ENCODE peak calls at places on chromosomes 13 and 19, in seven cellular contexts. One of them, this sample, is unnamed.

GRCh38 chr13:85498774-85499173 is 300.4 kb downstream of the SLITRK6 start:
- DNase-seq in lung microvascular endothelial cell: no peak
- DNase-seq in heart right ventricle: no peak
- DNase-seq in activated T-cell treated with anti-CD3 and anti-CD28 coated beads, Interleukin-2, amount 50 U/mL, for 72 hours: no peak
- DNase-seq in stimulated activated CD8-positive, alpha-beta memory T cell treated with anti-CD3 and anti-CD28 coated beads, Interleukin-7, amount 100 ng/mL, for 48 hours: no peak
- DNase-seq in fibroblast of lung: no peak
- DNase-seq in stimulated activated CD4-positive, alpha-beta T cell treated with anti-CD3 and anti-CD28 coated beads, Interleukin-4, amount 100 ng/mL, for 4 hours: no peak
- DNase-seq in this sample: no peak

GRCh38 chr19:38683393-38684077 is 36.1 kb downstream of the ACTN4 start:
- DNase-seq in activated T-cell treated with anti-CD3 and anti-CD28 coated beads, Interleukin-2, amount 50 U/mL, for 72 hours: peak
- DNase-seq in lung microvascular endothelial cell: peak
- DNase-seq in fibroblast of lung: peak
- DNase-seq in stimulated activated CD4-positive, alpha-beta T cell treated with anti-CD3 and anti-CD28 coated beads, Interleukin-4, amount 100 ng/mL, for 4 hours: peak
- DNase-seq in stimulated activated CD8-positive, alpha-beta memory T cell treated with anti-CD3 and anti-CD28 coated beads, Interleukin-7, amount 100 ng/mL, for 48 hours: no peak
- DNase-seq in heart right ventricle: peak
- DNase-seq in this sample: no peak

GRCh38 chr13:55199132-55199531 is 1941.6 kb upstream of the PRR20A start:
- DNase-seq in stimulated activated CD4-positive, alpha-beta T cell treated with anti-CD3 and anti-CD28 coated beads, Interleukin-4, amount 100 ng/mL, for 4 hours: no peak
- DNase-seq in fibroblast of lung: no peak
- DNase-seq in activated T-cell treated with anti-CD3 and anti-CD28 coated beads, Interleukin-2, amount 50 U/mL, for 72 hours: no peak
- DNase-seq in lung microvascular endothelial cell: no peak
- DNase-seq in stimulated activated CD8-positive, alpha-beta memory T cell treated with anti-CD3 and anti-CD28 coated beads, Interleukin-7, amount 100 ng/mL, for 48 hours: no peak
- DNase-seq in heart right ventricle: no peak
- DNase-seq in this sample: no peak

GRCh38 chr19:19458110-19458816 is 52.8 kb downstream of the GATAD2A start:
- DNase-seq in heart right ventricle: no peak
- DNase-seq in stimulated activated CD8-positive, alpha-beta memory T cell treated with anti-CD3 and anti-CD28 coated beads, Interleukin-7, amount 100 ng/mL, for 48 hours: no peak
- DNase-seq in activated T-cell treated with anti-CD3 and anti-CD28 coated beads, Interleukin-2, amount 50 U/mL, for 72 hours: no peak
- DNase-seq in lung microvascular endothelial cell: no peak
- DNase-seq in stimulated activated CD4-positive, alpha-beta T cell treated with anti-CD3 and anti-CD28 coated beads, Interleukin-4, amount 100 ng/mL, for 4 hours: no peak
- DNase-seq in fibroblast of lung: no peak
- DNase-seq in this sample: no peak

GRCh38 chr13:100513987-100514670 is 74.5 kb downstream of the GGACT start:
- DNase-seq in heart right ventricle: no peak
- DNase-seq in activated T-cell treated with anti-CD3 and anti-CD28 coated beads, Interleukin-2, amount 50 U/mL, for 72 hours: no peak
- DNase-seq in stimulated activated CD8-positive, alpha-beta memory T cell treated with anti-CD3 and anti-CD28 coated beads, Interleukin-7, amount 100 ng/mL, for 48 hours: no peak
- DNase-seq in fibroblast of lung: peak
- DNase-seq in lung microvascular endothelial cell: no peak
- DNase-seq in stimulated activated CD4-positive, alpha-beta T cell treated with anti-CD3 and anti-CD28 coated beads, Interleukin-4, amount 100 ng/mL, for 4 hours: no peak
- DNase-seq in this sample: no peak

GRCh38 chr13:94608586-94608985 is 6.9 kb downstream of the GPR180 start:
- DNase-seq in stimulated activated CD4-positive, alpha-beta T cell treated with anti-CD3 and anti-CD28 coated beads, Interleukin-4, amount 100 ng/mL, for 4 hours: no peak
- DNase-seq in heart right ventricle: no peak
- DNase-seq in activated T-cell treated with anti-CD3 and anti-CD28 coated beads, Interleukin-2, amount 50 U/mL, for 72 hours: no peak
- DNase-seq in stimulated activated CD8-positive, alpha-beta memory T cell treated with anti-CD3 and anti-CD28 coated beads, Interleukin-7, amount 100 ng/mL, for 48 hours: no peak
- DNase-seq in fibroblast of lung: no peak
- DNase-seq in lung microvascular endothelial cell: no peak
- DNase-seq in this sample: no peak

GRCh38 chr13:33125821-33126570 is 109.8 kb downstream of the KL start:
- DNase-seq in heart right ventricle: peak
- DNase-seq in stimulated activated CD4-positive, alpha-beta T cell treated with anti-CD3 and anti-CD28 coated beads, Interleukin-4, amount 100 ng/mL, for 4 hours: no peak
- DNase-seq in lung microvascular endothelial cell: peak
- DNase-seq in fibroblast of lung: peak
- DNase-seq in activated T-cell treated with anti-CD3 and anti-CD28 coated beads, Interleukin-2, amount 50 U/mL, for 72 hours: no peak
- DNase-seq in stimulated activated CD8-positive, alpha-beta memory T cell treated with anti-CD3 and anti-CD28 coated beads, Interleukin-7, amount 100 ng/mL, for 48 hours: no peak
- DNase-seq in this sample: no peak

GRCh38 chr13:36029171-36029570 is 102.0 kb downstream of the DCLK1 start:
- DNase-seq in heart right ventricle: no peak
- DNase-seq in fibroblast of lung: peak
- DNase-seq in stimulated activated CD8-positive, alpha-beta memory T cell treated with anti-CD3 and anti-CD28 coated beads, Interleukin-7, amount 100 ng/mL, for 48 hours: no peak
- DNase-seq in stimulated activated CD4-positive, alpha-beta T cell treated with anti-CD3 and anti-CD28 coated beads, Interleukin-4, amount 100 ng/mL, for 4 hours: no peak
- DNase-seq in lung microvascular endothelial cell: no peak
- DNase-seq in activated T-cell treated with anti-CD3 and anti-CD28 coated beads, Interleukin-2, amount 50 U/mL, for 72 hours: no peak
- DNase-seq in this sample: no peak

GRCh38 chr13:74187564-74187963 is 53.4 kb upstream of the KLF12 start:
- DNase-seq in stimulated activated CD8-positive, alpha-beta memory T cell treated with anti-CD3 and anti-CD28 coated beads, Interleukin-7, amount 100 ng/mL, for 48 hours: no peak
- DNase-seq in activated T-cell treated with anti-CD3 and anti-CD28 coated beads, Interleukin-2, amount 50 U/mL, for 72 hours: no peak
- DNase-seq in heart right ventricle: no peak
- DNase-seq in lung microvascular endothelial cell: no peak
- DNase-seq in fibroblast of lung: peak
- DNase-seq in stimulated activated CD4-positive, alpha-beta T cell treated with anti-CD3 and anti-CD28 coated beads, Interleukin-4, amount 100 ng/mL, for 4 hours: no peak
- DNase-seq in this sample: no peak

GRCh38 chr19:17784201-17785008 is 10.5 kb upstream of the B3GNT3 start:
- DNase-seq in stimulated activated CD4-positive, alpha-beta T cell treated with anti-CD3 and anti-CD28 coated beads, Interleukin-4, amount 100 ng/mL, for 4 hours: peak
- DNase-seq in fibroblast of lung: peak
- DNase-seq in lung microvascular endothelial cell: peak
- DNase-seq in heart right ventricle: peak
- DNase-seq in activated T-cell treated with anti-CD3 and anti-CD28 coated beads, Interleukin-2, amount 50 U/mL, for 72 hours: peak
- DNase-seq in stimulated activated CD8-positive, alpha-beta memory T cell treated with anti-CD3 and anti-CD28 coated beads, Interleukin-7, amount 100 ng/mL, for 48 hours: no peak
- DNase-seq in this sample: peak

GRCh38 chr19:56201973-56202372 is at the start of gene ZSCAN5C:
- DNase-seq in heart right ventricle: no peak
- DNase-seq in stimulated activated CD8-positive, alpha-beta memory T cell treated with anti-CD3 and anti-CD28 coated beads, Interleukin-7, amount 100 ng/mL, for 48 hours: no peak
- DNase-seq in stimulated activated CD4-positive, alpha-beta T cell treated with anti-CD3 and anti-CD28 coated beads, Interleukin-4, amount 100 ng/mL, for 4 hours: no peak
- DNase-seq in fibroblast of lung: no peak
- DNase-seq in lung microvascular endothelial cell: no peak
- DNase-seq in activated T-cell treated with anti-CD3 and anti-CD28 coated beads, Interleukin-2, amount 50 U/mL, for 72 hours: no peak
- DNase-seq in this sample: no peak

GRCh38 chr19:35267818-35268545 is 780 bp upstream of the USF2 start:
- DNase-seq in heart right ventricle: peak
- DNase-seq in stimulated activated CD8-positive, alpha-beta memory T cell treated with anti-CD3 and anti-CD28 coated beads, Interleukin-7, amount 100 ng/mL, for 48 hours: peak
- DNase-seq in activated T-cell treated with anti-CD3 and anti-CD28 coated beads, Interleukin-2, amount 50 U/mL, for 72 hours: peak
- DNase-seq in fibroblast of lung: peak
- DNase-seq in stimulated activated CD4-positive, alpha-beta T cell treated with anti-CD3 and anti-CD28 coated beads, Interleukin-4, amount 100 ng/mL, for 4 hours: peak
- DNase-seq in lung microvascular endothelial cell: peak
- DNase-seq in this sample: no peak

GRCh38 chr19:46731584-46731983 is 14.3 kb upstream of the FKRP start:
- DNase-seq in stimulated activated CD8-positive, alpha-beta memory T cell treated with anti-CD3 and anti-CD28 coated beads, Interleukin-7, amount 100 ng/mL, for 48 hours: no peak
- DNase-seq in activated T-cell treated with anti-CD3 and anti-CD28 coated beads, Interleukin-2, amount 50 U/mL, for 72 hours: no peak
- DNase-seq in fibroblast of lung: no peak
- DNase-seq in stimulated activated CD4-positive, alpha-beta T cell treated with anti-CD3 and anti-CD28 coated beads, Interleukin-4, amount 100 ng/mL, for 4 hours: no peak
- DNase-seq in heart right ventricle: no peak
- DNase-seq in lung microvascular endothelial cell: no peak
- DNase-seq in this sample: no peak

GRCh38 chr13:26377038-26377437 is 123.1 kb downstream of the CDK8 start:
- DNase-seq in fibroblast of lung: no peak
- DNase-seq in lung microvascular endothelial cell: peak
- DNase-seq in activated T-cell treated with anti-CD3 and anti-CD28 coated beads, Interleukin-2, amount 50 U/mL, for 72 hours: peak
- DNase-seq in stimulated activated CD8-positive, alpha-beta memory T cell treated with anti-CD3 and anti-CD28 coated beads, Interleukin-7, amount 100 ng/mL, for 48 hours: no peak
- DNase-seq in stimulated activated CD4-positive, alpha-beta T cell treated with anti-CD3 and anti-CD28 coated beads, Interleukin-4, amount 100 ng/mL, for 4 hours: no peak
- DNase-seq in heart right ventricle: no peak
- DNase-seq in this sample: no peak

GRCh38 chr19:3585301-3586123 is at the start of gene GIPC3:
- DNase-seq in heart right ventricle: no peak
- DNase-seq in fibroblast of lung: no peak
- DNase-seq in activated T-cell treated with anti-CD3 and anti-CD28 coated beads, Interleukin-2, amount 50 U/mL, for 72 hours: peak
- DNase-seq in lung microvascular endothelial cell: no peak
- DNase-seq in stimulated activated CD4-positive, alpha-beta T cell treated with anti-CD3 and anti-CD28 coated beads, Interleukin-4, amount 100 ng/mL, for 4 hours: no peak
- DNase-seq in stimulated activated CD8-positive, alpha-beta memory T cell treated with anti-CD3 and anti-CD28 coated beads, Interleukin-7, amount 100 ng/mL, for 48 hours: no peak
- DNase-seq in this sample: no peak

GRCh38 chr19:16266586-16266942 is 58.1 kb upstream of the KLF2 start:
- DNase-seq in heart right ventricle: no peak
- DNase-seq in fibroblast of lung: no peak
- DNase-seq in stimulated activated CD8-positive, alpha-beta memory T cell treated with anti-CD3 and anti-CD28 coated beads, Interleukin-7, amount 100 ng/mL, for 48 hours: no peak
- DNase-seq in activated T-cell treated with anti-CD3 and anti-CD28 coated beads, Interleukin-2, amount 50 U/mL, for 72 hours: peak
- DNase-seq in stimulated activated CD4-positive, alpha-beta T cell treated with anti-CD3 and anti-CD28 coated beads, Interleukin-4, amount 100 ng/mL, for 4 hours: peak
- DNase-seq in lung microvascular endothelial cell: no peak
- DNase-seq in this sample: no peak

GRCh38 chr19:12788682-12789097 is 2.6 kb upstream of the JUNB start:
- DNase-seq in activated T-cell treated with anti-CD3 and anti-CD28 coated beads, Interleukin-2, amount 50 U/mL, for 72 hours: peak
- DNase-seq in stimulated activated CD8-positive, alpha-beta memory T cell treated with anti-CD3 and anti-CD28 coated beads, Interleukin-7, amount 100 ng/mL, for 48 hours: no peak
- DNase-seq in lung microvascular endothelial cell: peak
- DNase-seq in stimulated activated CD4-positive, alpha-beta T cell treated with anti-CD3 and anti-CD28 coated beads, Interleukin-4, amount 100 ng/mL, for 4 hours: no peak
- DNase-seq in fibroblast of lung: peak
- DNase-seq in heart right ventricle: peak
- DNase-seq in this sample: no peak

GRCh38 chr13:113077566-113077952 is 28.0 kb upstream of the F7 start:
- DNase-seq in activated T-cell treated with anti-CD3 and anti-CD28 coated beads, Interleukin-2, amount 50 U/mL, for 72 hours: no peak
- DNase-seq in fibroblast of lung: no peak
- DNase-seq in stimulated activated CD4-positive, alpha-beta T cell treated with anti-CD3 and anti-CD28 coated beads, Interleukin-4, amount 100 ng/mL, for 4 hours: no peak
- DNase-seq in lung microvascular endothelial cell: no peak
- DNase-seq in heart right ventricle: no peak
- DNase-seq in stimulated activated CD8-positive, alpha-beta memory T cell treated with anti-CD3 and anti-CD28 coated beads, Interleukin-7, amount 100 ng/mL, for 48 hours: no peak
- DNase-seq in this sample: no peak

GRCh38 chr13:80441968-80442367 is 101.0 kb upstream of the SPRY2 start:
- DNase-seq in heart right ventricle: no peak
- DNase-seq in fibroblast of lung: no peak
- DNase-seq in activated T-cell treated with anti-CD3 and anti-CD28 coated beads, Interleukin-2, amount 50 U/mL, for 72 hours: no peak
- DNase-seq in stimulated activated CD8-positive, alpha-beta memory T cell treated with anti-CD3 and anti-CD28 coated beads, Interleukin-7, amount 100 ng/mL, for 48 hours: no peak
- DNase-seq in lung microvascular endothelial cell: peak
- DNase-seq in stimulated activated CD4-positive, alpha-beta T cell treated with anti-CD3 and anti-CD28 coated beads, Interleukin-4, amount 100 ng/mL, for 4 hours: no peak
- DNase-seq in this sample: no peak

GRCh38 chr13:85284349-85284748 is 514.9 kb downstream of the SLITRK6 start:
- DNase-seq in heart right ventricle: no peak
- DNase-seq in lung microvascular endothelial cell: no peak
- DNase-seq in fibroblast of lung: no peak
- DNase-seq in stimulated activated CD8-positive, alpha-beta memory T cell treated with anti-CD3 and anti-CD28 coated beads, Interleukin-7, amount 100 ng/mL, for 48 hours: no peak
- DNase-seq in activated T-cell treated with anti-CD3 and anti-CD28 coated beads, Interleukin-2, amount 50 U/mL, for 72 hours: no peak
- DNase-seq in stimulated activated CD4-positive, alpha-beta T cell treated with anti-CD3 and anti-CD28 coated beads, Interleukin-4, amount 100 ng/mL, for 4 hours: no peak
- DNase-seq in this sample: no peak

This sample was measured in GM12864.